ENCODE peak calls at places on chromosome 11, in four cellular contexts. F, O, L and Q are unnamed samples.
A peak's percentile ranks its signal among the peaks of the same experiment; 100 is the strongest.

GRCh38 chr11:92130432-92130831 is 94.2 kb upstream of the FAT3 start:
- DNase-seq in F (no peak), O (peak; percentile 53), L (no peak), Q (no peak)

GRCh38 chr11:43928721-43929120 is 13.7 kb upstream of the C11orf96 start:
- DNase-seq in L (no peak), O (no peak), F (no peak), Q (no peak)

GRCh38 chr11:6414874-6415328 is 4.0 kb downstream of the APBB1 start:
- DNase-seq in O (no peak), F (no peak), L (peak; percentile 13), Q (no peak)

GRCh38 chr11:111229604-111230003 is 15.9 kb upstream of the POU2AF2 start:
- DNase-seq in L (peak; percentile 9), F (no peak), O (no peak), Q (no peak)

GRCh38 chr11:110613526-110613925 is 98.7 kb downstream of the ARHGAP20 start:
- DNase-seq in O (peak; percentile 28), F (no peak), L (no peak), Q (peak; percentile 4)

GRCh38 chr11:123822591-123822990 is 16.4 kb upstream of the OR6M1 start:
- DNase-seq in L (no peak), O (peak; percentile 25), F (no peak), Q (no peak)

GRCh38 chr11:119687220-119688046 is 41.6 kb downstream of the NECTIN1 start:
- DNase-seq in O (no peak), L (peak; percentile 34), F (no peak), Q (no peak)

GRCh38 chr11:113562981-113563461 is 87.8 kb upstream of the DRD2 start:
- DNase-seq in O (no peak), F (no peak), L (no peak), Q (peak; percentile 4)

GRCh38 chr11:59754494-59754858 is 700 bp upstream of the STX3 start:
- DNase-seq in O (no peak), F (no peak), L (peak; percentile 48), Q (peak; percentile 7)

GRCh38 chr11:76622481-76623094 is 48.0 kb downstream of the LRRC32 start:
- DNase-seq in F (no peak), L (no peak), O (no peak), Q (no peak)

GRCh38 chr11:14322510-14322909 is 36.5 kb downstream of the RRAS2 start:
- DNase-seq in L (no peak), O (no peak), F (no peak), Q (no peak)

GRCh38 chr11:84316866-84317560 is 1030.8 kb upstream of the CCDC90B start:
- DNase-seq in O (peak; percentile 72), F (peak; percentile 16), L (no peak), Q (peak; percentile 76)

GRCh38 chr11:72328366-72329224 is 84.6 kb upstream of the PHOX2A start:
- DNase-seq in F (peak; percentile 29), O (no peak), L (no peak), Q (peak; percentile 21)

GRCh38 chr11:44617671-44618461 is 52.4 kb downstream of the CD82 start:
- DNase-seq in L (no peak), O (no peak), F (peak; percentile 10), Q (no peak)

GRCh38 chr11:100882957-100883356 is 195.9 kb downstream of the ARHGAP42 start:
- DNase-seq in F (no peak), O (no peak), L (no peak), Q (no peak)

GRCh38 chr11:131688056-131688693 is 317.8 kb downstream of the NTM start:
- DNase-seq in F (peak; percentile 38), L (no peak), O (peak; percentile 60), Q (peak; percentile 40)

GRCh38 chr11:96466607-96467006 is 76.8 kb downstream of the JRKL start:
- DNase-seq in L (no peak), F (no peak), O (no peak), Q (no peak)

GRCh38 chr11:362642-363442 is 6.5 kb upstream of the B4GALNT4 start:
- DNase-seq in L (no peak), F (peak; percentile 14), O (no peak), Q (no peak)

GRCh38 chr11:27699926-27700350 is 317 bp downstream of the BDNF start:
- DNase-seq in L (no peak), F (no peak), O (peak; percentile 20), Q (no peak)

GRCh38 chr11:115199501-115199900 is 304.7 kb downstream of the CADM1 start:
- DNase-seq in O (no peak), L (no peak), F (no peak), Q (no peak)

GRCh38 chr11:93512965-93513667 is 30.1 kb downstream of the SMCO4 start:
- DNase-seq in O (no peak), F (no peak), L (no peak), Q (no peak)

GRCh38 chr11:116648229-116649174 is 124.3 kb downstream of the BUD13 start:
- DNase-seq in F (no peak), O (no peak), L (no peak), Q (no peak)

GRCh38 chr11:32374261-32374711 is 61.1 kb downstream of the WT1 start:
- DNase-seq in F (no peak), L (peak; percentile 84), O (peak; percentile 43), Q (peak; percentile 28)

GRCh38 chr11:78870655-78871054 is 296.0 kb upstream of the NARS2 start:
- DNase-seq in O (no peak), F (no peak), L (no peak), Q (no peak)

GRCh38 chr11:113593698-113594308 is 112.3 kb downstream of the TMPRSS5 start:
- DNase-seq in L (peak; percentile 18), O (no peak), F (no peak), Q (no peak)

GRCh38 chr11:35272391-35272821 is 133.4 kb downstream of the CD44 start:
- DNase-seq in F (no peak), L (peak; percentile 70), O (no peak), Q (no peak)

GRCh38 chr11:121067453-121067852 is 33.6 kb upstream of the TECTA start:
- DNase-seq in F (no peak), O (no peak), L (no peak), Q (no peak)

GRCh38 chr11:93169950-93170561 is 27.7 kb downstream of the SLC36A4 start:
- DNase-seq in L (no peak), O (peak; percentile 64), F (no peak), Q (peak; percentile 52)

GRCh38 chr11:69648679-69649575 is 8.0 kb downstream of the CCND1 start:
- DNase-seq in O (peak; percentile 16), L (no peak), F (no peak), Q (no peak)

GRCh38 chr11:70085815-70086769 is 8.0 kb downstream of the ANO1 start:
- DNase-seq in F (no peak), O (no peak), L (no peak), Q (no peak)

GRCh38 chr11:121547574-121547973 is 94.8 kb upstream of the SORL1-AS1 start:
- DNase-seq in F (no peak), L (no peak), O (no peak), Q (no peak)

GRCh38 chr11:10758959-10759358 is 7.9 kb downstream of the CTR9 start:
- DNase-seq in L (peak; percentile 15), F (no peak), O (no peak), Q (no peak)

GRCh38 chr11:26134481-26135355 is 197.2 kb upstream of the ANO3 start:
- DNase-seq in F (no peak), L (no peak), O (peak; percentile 54), Q (peak; percentile 24)
- TF ChIP-seq CTCF in F (no peak), L (no peak), O (peak; percentile 35), Q (peak; percentile 33)

GRCh38 chr11:63940786-63941185 is 2.0 kb downstream of the NAA40 start:
- DNase-seq in O (no peak), L (peak; percentile 68), F (no peak), Q (no peak)

GRCh38 chr11:63939351-63939920 is 634 bp downstream of the NAA40 start:
- DNase-seq in L (peak; percentile 21), F (no peak), O (peak; percentile 24), Q (no peak)

GRCh38 chr11:63938481-63939350 is at the start of gene NAA40:
- DNase-seq in L (peak; percentile 94), F (peak; percentile 86), O (peak; percentile 94), Q (peak; percentile 91)

GRCh38 chr11:63941901-63942300 is 3.1 kb downstream of the NAA40 start:
- DNase-seq in L (no peak), F (no peak), O (no peak), Q (no peak)

GRCh38 chr11:63937713-63938480 is 905 bp upstream of the NAA40 start:
- DNase-seq in L (peak; percentile 24), F (no peak), O (no peak), Q (no peak)
- H3K4me3 ChIP-seq in L (peak overlapping the region; percentile 84), F (peak overlapping the region; percentile 64), O (peak overlapping the region; percentile 42), Q (peak overlapping the region; percentile 51)

DNA sequence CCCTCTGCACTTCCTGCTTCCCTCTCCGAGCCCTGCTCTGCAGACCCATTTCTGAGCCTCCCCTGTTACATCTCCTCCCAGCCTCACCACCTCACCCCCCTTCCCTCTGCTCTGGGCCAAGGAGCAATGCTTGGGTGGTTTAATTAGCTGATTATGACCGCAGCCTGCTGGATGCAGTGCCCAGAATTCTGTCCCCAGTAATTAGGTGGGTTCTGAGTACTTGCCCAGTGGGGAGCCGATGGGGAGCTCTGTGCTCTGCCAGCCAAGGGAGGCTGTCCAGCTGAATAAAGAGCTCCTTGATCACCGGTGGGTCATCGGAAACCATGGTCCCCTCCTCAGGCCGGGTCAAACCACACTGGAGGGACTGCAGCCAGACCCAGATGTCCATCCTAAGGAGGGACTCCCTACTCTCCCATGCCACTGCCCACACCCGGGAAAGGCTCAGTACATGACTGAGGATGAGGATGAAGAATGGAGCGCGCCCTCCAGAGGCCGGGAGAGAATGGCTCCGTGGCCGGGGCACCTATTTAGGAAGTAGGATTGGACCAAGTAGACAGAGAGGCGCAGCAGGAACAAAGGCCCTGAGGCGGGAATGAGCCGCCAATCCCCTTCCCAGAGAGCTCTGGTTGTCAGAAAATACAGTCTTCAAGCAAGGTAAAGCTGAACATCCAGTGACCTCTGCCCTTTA is 9.1 kb downstream of the ARRB1 start:
- DNase-seq in O (no peak), L (no peak), F (no peak), Q (no peak)
- TF ChIP-seq CTCF in O (no peak), L (no peak), F (no peak), Q (no peak)

DNA sequence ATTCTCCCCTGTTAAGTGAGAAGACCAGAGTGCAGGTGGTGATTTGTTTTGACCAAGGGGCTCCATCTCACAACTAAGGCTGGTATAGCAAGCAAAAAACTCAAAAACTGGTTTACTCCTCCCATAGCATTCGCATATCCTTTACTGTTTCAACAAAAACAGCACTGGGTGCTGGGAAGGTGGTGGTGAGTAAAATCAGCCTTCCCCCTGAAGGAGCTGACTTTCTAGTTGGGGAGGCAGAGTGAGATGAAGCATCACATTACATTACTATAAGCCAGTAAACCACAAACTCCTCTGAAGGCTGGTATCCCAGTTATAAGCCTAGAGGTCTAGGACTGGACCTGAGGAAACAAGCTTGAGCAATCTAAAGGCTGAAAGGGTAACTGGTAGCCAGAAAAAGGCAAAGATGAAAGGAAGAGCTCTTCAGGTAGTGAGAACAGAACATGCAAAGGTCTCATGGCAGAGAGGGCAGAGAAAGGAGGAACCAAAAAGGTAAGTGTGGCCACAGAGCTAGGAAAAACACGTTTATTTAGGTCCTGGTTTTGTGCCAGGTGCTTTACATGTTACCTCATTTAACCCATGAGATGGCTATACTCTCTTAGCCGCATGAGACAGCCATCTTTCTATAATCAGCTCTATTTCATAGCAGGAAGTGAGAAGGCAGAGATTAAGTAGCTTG is 22.3 kb downstream of the TMEM123 start:
- DNase-seq in O (no peak), F (no peak), L (no peak), Q (peak; percentile 44)
- H3K4me3 ChIP-seq in O (no peak overlapping the region), F (no peak overlapping the region), L (no peak overlapping the region), Q (no peak overlapping the region)